ENCODE peak calls at places on chromosomes 2 and 18, in six cellular contexts. N, W, Y, H, I and A are unnamed samples.

GRCh38 chr2:196592912-196593881 is 46.3 kb upstream of the CCDC150 start:
- DNase-seq in N (peak), W (peak), Y (peak), H (peak), I (peak), A (peak)

GRCh38 chr18:49892148-49892924 is 79.0 kb upstream of the ACAA2 start:
- DNase-seq in N (peak), W (no peak), Y (no peak), H (peak), I (no peak), A (peak)

GRCh38 chr2:26249625-26250024 is 4.9 kb downstream of the HADHB start:
- DNase-seq in N (no peak), W (no peak), Y (no peak), H (no peak), I (no peak), A (no peak)

GRCh38 chr2:10614940-10615339 is 74.8 kb downstream of the NOL10 start:
- DNase-seq in N (peak), W (no peak), Y (no peak), H (peak), I (no peak), A (no peak)

GRCh38 chr2:144320491-144320890 is 199.4 kb downstream of the ZEB2 start:
- DNase-seq in N (peak), W (no peak), Y (no peak), H (peak), I (no peak), A (no peak)

GRCh38 chr2:100178085-100178788 is 35.8 kb upstream of the AFF3 start:
- DNase-seq in N (peak), W (peak), Y (peak), H (peak), I (peak), A (peak)

GRCh38 chr18:25921677-25922421 is 168.6 kb downstream of the SS18 start:
- DNase-seq in N (peak), W (no peak), Y (peak), H (peak), I (peak), A (peak)

GRCh38 chr18:34771958-34772357 is 61.9 kb downstream of the DTNA start:
- DNase-seq in N (peak), W (no peak), Y (no peak), H (no peak), I (no peak), A (no peak)

GRCh38 chr18:13464432-13465125 is 246.0 kb downstream of the LDLRAD4 start:
- DNase-seq in N (no peak), W (no peak), Y (no peak), H (no peak), I (no peak), A (no peak)

GRCh38 chr18:61702007-61702406 is 190.8 kb downstream of the RNF152 start:
- DNase-seq in N (peak), W (no peak), Y (no peak), H (no peak), I (no peak), A (no peak)

GRCh38 chr2:67701011-67701410 is 303.9 kb downstream of the ETAA1 start:
- DNase-seq in N (peak), W (no peak), Y (no peak), H (no peak), I (no peak), A (no peak)

GRCh38 chr2:235390108-235390815 is 103.6 kb upstream of the AGAP1 start:
- DNase-seq in N (peak), W (no peak), Y (no peak), H (no peak), I (no peak), A (no peak)

GRCh38 chr18:63339920-63340484 is 20.4 kb upstream of the BCL2 start:
- DNase-seq in N (peak), W (peak), Y (peak), H (peak), I (peak), A (peak)

GRCh38 chr2:47236503-47237215 is 81.6 kb upstream of the STPG4 start:
- DNase-seq in N (peak), W (no peak), Y (no peak), H (no peak), I (no peak), A (no peak)

GRCh38 chr2:176129825-176130152 is 284 bp downstream of the HOXD8 start:
- DNase-seq in N (no peak), W (no peak), Y (peak), H (no peak), I (peak), A (no peak)

GRCh38 chr2:129236601-129237000 is 742.9 kb upstream of the RAB6C start:
- DNase-seq in N (no peak), W (no peak), Y (no peak), H (no peak), I (no peak), A (peak)

GRCh38 chr18:31931163-31931885 is 11.6 kb downstream of the TRAPPC8 start:
- DNase-seq in N (peak), W (no peak), Y (no peak), H (no peak), I (no peak), A (no peak)

GRCh38 chr18:70826571-70826970 is 537.7 kb downstream of the SOCS6 start:
- DNase-seq in N (no peak), W (no peak), Y (no peak), H (no peak), I (no peak), A (no peak)
- H3K14ac ChIP-seq in N (no peak), W (no peak), Y (no peak), H (no peak), I (no peak), A (peak)

GRCh38 chr2:124560592-124561112 is 535.6 kb downstream of the CNTNAP5 start:
- DNase-seq in N (no peak), W (no peak), Y (no peak), H (no peak), I (no peak), A (no peak)
- H3K4ac ChIP-seq in N (no peak), W (no peak), Y (no peak), H (no peak), I (no peak), A (no peak)

GRCh38 chr2:156593011-156593921 is 157.1 kb downstream of the GPD2 start:
- DNase-seq in N (no peak), W (no peak), Y (peak), H (no peak), I (no peak), A (no peak)
- H3K18ac ChIP-seq in N (no peak), W (no peak), Y (no peak), H (no peak), I (no peak), A (no peak)

GRCh38 chr2:215522237-215522636 is 86.4 kb upstream of the FN1 start:
- DNase-seq in N (no peak), W (no peak), Y (no peak), H (no peak), I (no peak), A (no peak)
- H3K14ac ChIP-seq in N (no peak), W (no peak), Y (no peak), H (no peak), I (no peak), A (no peak)

DNA sequence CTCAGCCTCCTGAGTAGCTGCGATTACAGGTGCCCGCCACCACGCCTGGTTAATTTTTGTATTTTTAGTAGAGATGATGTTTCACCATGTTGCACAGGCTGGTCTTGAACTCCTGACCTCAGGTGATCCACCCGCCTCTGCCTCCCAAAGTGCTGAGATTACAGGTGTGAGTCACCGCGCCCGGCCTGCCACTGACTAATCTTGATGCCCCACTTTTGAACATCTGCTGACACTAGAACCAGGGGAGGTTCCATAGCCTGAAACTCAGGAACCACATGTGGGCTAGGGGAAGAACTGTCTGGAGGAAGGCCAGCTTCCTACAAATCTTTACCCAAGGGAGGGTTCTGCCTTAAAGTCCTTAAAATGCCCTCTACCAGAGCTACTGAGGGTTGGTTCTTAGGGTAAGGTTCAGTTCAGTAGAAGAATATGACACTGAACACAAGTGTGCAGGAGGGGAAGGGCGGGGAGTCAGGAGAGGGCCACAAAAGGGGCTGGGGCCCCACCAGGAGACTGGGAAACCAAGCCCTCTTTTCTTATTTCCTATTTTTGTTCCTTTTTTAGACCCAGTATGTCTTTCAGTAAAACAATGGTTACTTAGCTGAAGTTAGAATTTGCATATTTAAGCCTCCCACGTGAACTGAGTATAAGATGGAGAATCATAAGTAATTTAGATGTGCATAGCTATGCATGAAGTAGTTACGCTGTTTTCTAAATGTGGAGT is 6.3 kb upstream of the RAB31 start:
- DNase-seq in N (no peak), W (no peak), Y (no peak), H (no peak), I (no peak), A (peak)
- H3K4ac ChIP-seq in N (no peak), W (no peak), Y (no peak), H (no peak), I (no peak), A (no peak)

DNA sequence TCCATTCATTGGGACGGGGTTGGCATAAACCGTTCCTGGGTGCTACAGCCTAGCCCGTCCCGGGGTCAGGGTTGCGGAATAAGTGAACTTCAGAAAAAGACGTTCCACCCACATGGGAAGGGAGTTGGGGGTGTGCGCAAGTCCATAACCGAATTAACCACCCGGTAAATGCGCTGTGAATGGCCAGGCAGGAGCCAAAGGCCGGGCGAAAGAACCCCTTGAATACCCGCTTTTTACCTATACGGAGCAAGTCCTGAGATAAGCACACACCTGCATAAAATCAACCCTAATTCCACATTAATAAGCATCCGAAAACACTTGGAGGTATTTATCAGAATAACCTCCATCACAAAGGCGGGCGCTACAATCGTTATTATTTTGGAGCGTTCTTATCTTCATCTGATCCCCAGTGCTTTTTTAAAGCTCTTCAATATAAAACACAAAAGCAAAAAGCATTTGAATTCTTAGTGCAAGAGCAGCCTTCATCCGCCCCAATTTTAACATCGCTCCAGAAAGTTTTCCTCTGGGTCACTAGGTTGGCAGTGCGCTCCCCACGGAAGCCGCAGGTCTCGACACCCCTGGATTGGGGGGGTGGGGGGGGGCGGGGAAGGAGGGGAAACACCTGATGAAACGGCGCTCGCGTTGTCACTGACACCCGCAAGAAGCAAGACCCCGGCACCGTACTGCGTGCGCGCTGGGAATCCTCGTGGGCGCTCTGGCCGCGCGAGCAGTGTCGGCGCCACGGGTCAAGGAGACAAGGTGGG is 1.2 kb downstream of the SATB2 start:
- DNase-seq in N (no peak), W (no peak), Y (no peak), H (no peak), I (no peak), A (no peak)
- H3K18ac ChIP-seq in N (no peak), W (peak), Y (no peak), H (no peak), I (peak), A (no peak)

GRCh38 chr2:7007846-7008741 is 90.9 kb downstream of the RNF144A start:
- DNase-seq in N (no peak), W (no peak), Y (no peak), H (peak), I (no peak), A (peak)
- H3K14ac ChIP-seq in N (no peak), W (no peak), Y (no peak), H (no peak), I (no peak), A (no peak)

DNA sequence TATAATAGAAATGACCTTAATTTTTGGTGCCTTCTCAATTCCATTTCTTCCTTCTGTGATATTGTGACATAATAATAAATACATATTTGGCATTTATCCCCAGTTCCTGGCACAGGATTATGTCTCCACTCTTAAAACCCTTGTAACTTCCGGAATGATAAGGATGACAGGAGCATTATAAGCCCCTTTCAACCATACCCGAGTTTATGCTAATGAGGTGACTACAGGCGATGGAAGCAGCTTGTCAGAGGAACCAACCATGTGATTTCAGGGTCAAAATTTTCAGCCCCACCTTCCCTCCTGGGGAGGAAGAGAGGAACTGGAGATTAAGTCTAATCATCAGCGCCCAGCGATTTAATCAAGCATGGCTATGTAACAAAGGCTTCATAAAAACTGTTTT is 528.5 kb upstream of the CRIM1 start:
- DNase-seq in N (no peak), W (no peak), Y (no peak), H (no peak), I (no peak), A (no peak)
- H3K4ac ChIP-seq in N (no peak), W (no peak), Y (no peak), H (no peak), I (no peak), A (no peak)

GRCh38 chr2:203707530-203707929 is 1.1 kb downstream of the CD28 start:
- DNase-seq in N (no peak), W (no peak), Y (no peak), H (no peak), I (no peak), A (no peak)

GRCh38 chr2:203713381-203713780 is 6.9 kb downstream of the CD28 start:
- DNase-seq in N (no peak), W (no peak), Y (no peak), H (no peak), I (no peak), A (no peak)

GRCh38 chr2:203708846-203709815 is 2.7 kb downstream of the CD28 start:
- DNase-seq in N (no peak), W (no peak), Y (no peak), H (no peak), I (no peak), A (peak)

GRCh38 chr2:203711399-203711798 is 5.0 kb downstream of the CD28 start:
- DNase-seq in N (no peak), W (no peak), Y (no peak), H (no peak), I (no peak), A (peak)

GRCh38 chr2:203710211-203710610 is 3.8 kb downstream of the CD28 start:
- DNase-seq in N (no peak), W (no peak), Y (no peak), H (no peak), I (no peak), A (no peak)
- H3K18ac ChIP-seq in N (no peak), W (no peak), Y (no peak), H (no peak), I (no peak), A (no peak)